ENCODE peak calls at places on chromosomes 1 and 21, in eight cellular contexts. One of them, this sample, is unnamed.
A peak's percentile ranks its signal among the peaks of the same experiment; 100 is the strongest.

GRCh38 chr1:15117671-15118325 is 35.7 kb upstream of the TMEM51 start:
- DNase-seq in tibial artery: no peak
- DNase-seq in adrenal gland: no peak
- DNase-seq in sigmoid colon: no peak
- DNase-seq in CD8-positive, alpha-beta T cell: no peak
- DNase-seq in psoas muscle: no peak
- DNase-seq in heart left ventricle: no peak
- DNase-seq in transverse colon: no peak
- DNase-seq in this sample: no peak

GRCh38 chr21:31580866-31581276 is 78.6 kb upstream of the SOD1 start:
- DNase-seq in sigmoid colon: peak; percentile 70
- DNase-seq in heart left ventricle: peak; percentile 48
- DNase-seq in tibial artery: peak; percentile 76
- DNase-seq in transverse colon: peak; percentile 70
- DNase-seq in psoas muscle: peak; percentile 64
- DNase-seq in CD8-positive, alpha-beta T cell: peak; percentile 68
- DNase-seq in adrenal gland: peak; percentile 68
- DNase-seq in this sample: peak; percentile 92

GRCh38 chr1:231340328-231341013 is 2.4 kb downstream of the SPRTN start:
- DNase-seq in psoas muscle: no peak
- DNase-seq in tibial artery: no peak
- DNase-seq in heart left ventricle: no peak
- DNase-seq in CD8-positive, alpha-beta T cell: no peak
- DNase-seq in transverse colon: no peak
- DNase-seq in adrenal gland: no peak
- DNase-seq in sigmoid colon: no peak
- DNase-seq in this sample: no peak

GRCh38 chr21:18147678-18148077 is 97.0 kb upstream of the CHODL start:
- DNase-seq in transverse colon: no peak
- DNase-seq in adrenal gland: no peak
- DNase-seq in psoas muscle: no peak
- DNase-seq in tibial artery: no peak
- DNase-seq in CD8-positive, alpha-beta T cell: no peak
- DNase-seq in sigmoid colon: no peak
- DNase-seq in heart left ventricle: no peak
- DNase-seq in this sample: no peak

GRCh38 chr1:23460519-23460918 is 23.5 kb downstream of the ASAP3 start:
- DNase-seq in tibial artery: no peak
- DNase-seq in psoas muscle: no peak
- DNase-seq in heart left ventricle: no peak
- DNase-seq in adrenal gland: no peak
- DNase-seq in transverse colon: no peak
- DNase-seq in CD8-positive, alpha-beta T cell: no peak
- DNase-seq in sigmoid colon: no peak
- DNase-seq in this sample: no peak

GRCh38 chr1:5906966-5907365 is 85.3 kb downstream of the NPHP4 start:
- DNase-seq in sigmoid colon: no peak
- DNase-seq in adrenal gland: no peak
- DNase-seq in heart left ventricle: no peak
- DNase-seq in CD8-positive, alpha-beta T cell: no peak
- DNase-seq in tibial artery: peak; percentile 47
- DNase-seq in transverse colon: no peak
- DNase-seq in psoas muscle: no peak
- DNase-seq in this sample: peak; percentile 24

GRCh38 chr1:2300004-2300771 is 72.1 kb downstream of the SKI start:
- DNase-seq in tibial artery: no peak
- DNase-seq in heart left ventricle: no peak
- DNase-seq in psoas muscle: no peak
- DNase-seq in sigmoid colon: no peak
- DNase-seq in CD8-positive, alpha-beta T cell: peak; percentile 62
- DNase-seq in adrenal gland: no peak
- DNase-seq in transverse colon: peak; percentile 75
- DNase-seq in this sample: no peak

GRCh38 chr1:86155807-86156561 is 588 bp downstream of the COL24A1 start:
- DNase-seq in psoas muscle: peak; percentile 51
- DNase-seq in CD8-positive, alpha-beta T cell: no peak
- DNase-seq in transverse colon: peak; percentile 18
- DNase-seq in sigmoid colon: peak; percentile 85
- DNase-seq in tibial artery: no peak
- DNase-seq in adrenal gland: no peak
- DNase-seq in heart left ventricle: peak; percentile 29
- DNase-seq in this sample: peak; percentile 79

GRCh38 chr1:221567859-221568507 is 173.9 kb downstream of the DUSP10 start:
- DNase-seq in sigmoid colon: no peak
- DNase-seq in heart left ventricle: no peak
- DNase-seq in transverse colon: no peak
- DNase-seq in tibial artery: no peak
- DNase-seq in adrenal gland: no peak
- DNase-seq in psoas muscle: no peak
- DNase-seq in CD8-positive, alpha-beta T cell: no peak
- DNase-seq in this sample: no peak

GRCh38 chr1:192476802-192477298 is 98.7 kb upstream of the RGS1 start:
- DNase-seq in sigmoid colon: peak; percentile 78
- DNase-seq in heart left ventricle: peak; percentile 60
- DNase-seq in adrenal gland: no peak
- DNase-seq in transverse colon: no peak
- DNase-seq in tibial artery: peak; percentile 67
- DNase-seq in psoas muscle: no peak
- DNase-seq in CD8-positive, alpha-beta T cell: no peak
- DNase-seq in this sample: no peak

GRCh38 chr1:61183471-61184034 is 101.2 kb downstream of the NFIA start:
- DNase-seq in sigmoid colon: peak; percentile 75
- DNase-seq in transverse colon: peak; percentile 49
- DNase-seq in psoas muscle: no peak
- DNase-seq in heart left ventricle: peak; percentile 42
- DNase-seq in tibial artery: peak; percentile 84
- DNase-seq in adrenal gland: no peak
- DNase-seq in CD8-positive, alpha-beta T cell: no peak
- DNase-seq in this sample: no peak

GRCh38 chr1:30771005-30771404 is 13.4 kb upstream of the LAPTM5 start:
- DNase-seq in sigmoid colon: no peak
- DNase-seq in tibial artery: no peak
- DNase-seq in CD8-positive, alpha-beta T cell: no peak
- DNase-seq in transverse colon: no peak
- DNase-seq in heart left ventricle: no peak
- DNase-seq in psoas muscle: no peak
- DNase-seq in adrenal gland: no peak
- DNase-seq in this sample: no peak

GRCh38 chr21:33403786-33404571 is 766 bp downstream of the IFNGR2 start:
- DNase-seq in transverse colon: peak; percentile 66
- DNase-seq in adrenal gland: peak; percentile 61
- DNase-seq in sigmoid colon: peak; percentile 83
- DNase-seq in CD8-positive, alpha-beta T cell: no peak
- DNase-seq in tibial artery: peak; percentile 80
- DNase-seq in psoas muscle: peak; percentile 79
- DNase-seq in heart left ventricle: peak; percentile 65
- DNase-seq in this sample: peak; percentile 85

GRCh38 chr1:7046314-7046713 is 261.1 kb downstream of the CAMTA1 start:
- DNase-seq in transverse colon: no peak
- DNase-seq in CD8-positive, alpha-beta T cell: no peak
- DNase-seq in adrenal gland: peak; percentile 36
- DNase-seq in sigmoid colon: no peak
- DNase-seq in tibial artery: no peak
- DNase-seq in psoas muscle: no peak
- DNase-seq in heart left ventricle: no peak
- DNase-seq in this sample: peak; percentile 90

GRCh38 chr1:241817956-241818612 is 29.9 kb upstream of the EXO1 start:
- DNase-seq in heart left ventricle: no peak
- DNase-seq in tibial artery: no peak
- DNase-seq in transverse colon: no peak
- DNase-seq in psoas muscle: no peak
- DNase-seq in adrenal gland: no peak
- DNase-seq in CD8-positive, alpha-beta T cell: no peak
- DNase-seq in sigmoid colon: no peak
- DNase-seq in this sample: no peak

GRCh38 chr1:241817331-241817792 is 30.6 kb upstream of the EXO1 start:
- DNase-seq in CD8-positive, alpha-beta T cell: no peak
- DNase-seq in adrenal gland: no peak
- DNase-seq in transverse colon: no peak
- DNase-seq in tibial artery: no peak
- DNase-seq in sigmoid colon: no peak
- DNase-seq in psoas muscle: no peak
- DNase-seq in heart left ventricle: no peak
- DNase-seq in this sample: no peak

GRCh38 chr1:241819340-241819866 is 28.6 kb upstream of the EXO1 start:
- DNase-seq in tibial artery: no peak
- DNase-seq in CD8-positive, alpha-beta T cell: no peak
- DNase-seq in adrenal gland: no peak
- DNase-seq in psoas muscle: no peak
- DNase-seq in transverse colon: no peak
- DNase-seq in sigmoid colon: no peak
- DNase-seq in heart left ventricle: no peak
- DNase-seq in this sample: no peak

GRCh38 chr1:241813768-241814270 is 34.2 kb upstream of the EXO1 start:
- DNase-seq in CD8-positive, alpha-beta T cell: no peak
- DNase-seq in transverse colon: no peak
- DNase-seq in psoas muscle: no peak
- DNase-seq in adrenal gland: no peak
- DNase-seq in heart left ventricle: no peak
- DNase-seq in sigmoid colon: no peak
- DNase-seq in tibial artery: no peak
- DNase-seq in this sample: no peak

GRCh38 chr1:241815957-241816356 is 32.0 kb upstream of the EXO1 start:
- DNase-seq in adrenal gland: no peak
- DNase-seq in psoas muscle: no peak
- DNase-seq in sigmoid colon: no peak
- DNase-seq in CD8-positive, alpha-beta T cell: no peak
- DNase-seq in heart left ventricle: no peak
- DNase-seq in transverse colon: no peak
- DNase-seq in tibial artery: no peak
- DNase-seq in this sample: no peak
- TF ChIP-seq CTCF in adrenal gland: no peak
- TF ChIP-seq CTCF in psoas muscle: no peak
- TF ChIP-seq CTCF in sigmoid colon: no peak
- TF ChIP-seq CTCF in CD8-positive, alpha-beta T cell: no peak
- TF ChIP-seq CTCF in heart left ventricle: no peak
- TF ChIP-seq CTCF in transverse colon: no peak
- TF ChIP-seq CTCF in tibial artery: no peak
- TF ChIP-seq CTCF in this sample: no peak

DNA sequence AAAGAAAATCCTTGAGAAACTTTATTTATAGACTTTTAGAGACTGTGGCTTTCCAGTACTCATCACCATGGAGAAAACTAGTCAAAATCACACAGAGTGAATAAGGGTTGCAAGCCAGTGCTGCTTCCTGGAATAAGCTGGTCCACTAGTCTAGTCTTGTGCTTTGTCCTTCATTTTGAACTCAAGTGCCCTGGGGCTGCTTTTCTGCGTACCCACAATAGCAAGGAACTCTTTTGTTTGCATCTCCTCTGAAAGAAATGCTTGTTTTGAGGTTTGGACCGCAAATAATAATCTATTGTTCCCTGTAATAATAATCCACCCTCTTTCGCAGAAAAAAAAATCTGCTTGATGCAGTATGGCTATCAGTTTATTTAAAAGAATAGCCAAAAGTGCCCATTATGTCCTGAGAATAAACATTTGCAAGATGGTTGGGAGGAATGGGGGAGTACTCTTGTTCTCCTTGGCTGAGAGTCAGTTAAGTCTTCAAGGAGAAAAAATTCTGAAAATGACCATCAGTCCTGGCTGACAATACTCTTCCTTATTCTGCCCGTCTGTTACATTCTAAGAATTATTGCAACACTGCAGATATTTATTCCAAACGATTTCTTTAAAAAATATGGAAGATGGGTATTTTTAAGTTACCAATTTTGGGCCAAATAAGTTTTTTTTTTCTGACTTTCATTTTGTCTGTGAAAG is 41.9 kb downstream of the MPZL1 start:
- DNase-seq in sigmoid colon: no peak
- DNase-seq in transverse colon: no peak
- DNase-seq in psoas muscle: no peak
- DNase-seq in adrenal gland: no peak
- DNase-seq in heart left ventricle: no peak
- DNase-seq in CD8-positive, alpha-beta T cell: no peak
- DNase-seq in tibial artery: no peak
- DNase-seq in this sample: no peak
- H3K27ac ChIP-seq in sigmoid colon: no peak overlapping the region
- H3K27ac ChIP-seq in transverse colon: no peak overlapping the region
- H3K27ac ChIP-seq in psoas muscle: no peak overlapping the region
- H3K27ac ChIP-seq in adrenal gland: no peak overlapping the region
- H3K27ac ChIP-seq in heart left ventricle: no peak overlapping the region
- H3K27ac ChIP-seq in CD8-positive, alpha-beta T cell: no peak overlapping the region
- H3K27ac ChIP-seq in tibial artery: no peak overlapping the region
- H3K27ac ChIP-seq in this sample: peak overlapping the region; percentile 50

GRCh38 chr1:203086992-203087763 is 1.4 kb upstream of the MYOG start:
- DNase-seq in transverse colon: no peak
- DNase-seq in tibial artery: no peak
- DNase-seq in heart left ventricle: no peak
- DNase-seq in adrenal gland: no peak
- DNase-seq in sigmoid colon: no peak
- DNase-seq in CD8-positive, alpha-beta T cell: no peak
- DNase-seq in psoas muscle: no peak
- DNase-seq in this sample: peak; percentile 87

GRCh38 chr1:203082571-203083462 is 3.0 kb downstream of the MYOG start:
- DNase-seq in psoas muscle: no peak
- DNase-seq in transverse colon: no peak
- DNase-seq in sigmoid colon: peak; percentile 29
- DNase-seq in CD8-positive, alpha-beta T cell: no peak
- DNase-seq in adrenal gland: no peak
- DNase-seq in tibial artery: no peak
- DNase-seq in heart left ventricle: no peak
- DNase-seq in this sample: peak; percentile 49

GRCh38 chr1:203085528-203086406 is at the start of gene MYOG:
- DNase-seq in psoas muscle: peak; percentile 68
- DNase-seq in adrenal gland: no peak
- DNase-seq in heart left ventricle: no peak
- DNase-seq in tibial artery: no peak
- DNase-seq in sigmoid colon: peak; percentile 14
- DNase-seq in CD8-positive, alpha-beta T cell: no peak
- DNase-seq in transverse colon: no peak
- DNase-seq in this sample: peak; percentile 51

GRCh38 chr1:203083463-203083921 is 2.3 kb downstream of the MYOG start:
- DNase-seq in tibial artery: no peak
- DNase-seq in adrenal gland: no peak
- DNase-seq in heart left ventricle: no peak
- DNase-seq in transverse colon: no peak
- DNase-seq in CD8-positive, alpha-beta T cell: no peak
- DNase-seq in psoas muscle: no peak
- DNase-seq in sigmoid colon: peak; percentile 61
- DNase-seq in this sample: peak; percentile 47

GRCh38 chr1:203084588-203085527 is 954 bp downstream of the MYOG start:
- DNase-seq in psoas muscle: peak; percentile 87
- DNase-seq in adrenal gland: no peak
- DNase-seq in tibial artery: no peak
- DNase-seq in heart left ventricle: no peak
- DNase-seq in CD8-positive, alpha-beta T cell: no peak
- DNase-seq in sigmoid colon: peak; percentile 56
- DNase-seq in transverse colon: no peak
- DNase-seq in this sample: peak; percentile 92
- TF ChIP-seq CTCF in psoas muscle: peak; percentile 79
- TF ChIP-seq CTCF in adrenal gland: no peak
- TF ChIP-seq CTCF in tibial artery: no peak
- TF ChIP-seq CTCF in heart left ventricle: peak; percentile 20
- TF ChIP-seq CTCF in CD8-positive, alpha-beta T cell: no peak
- TF ChIP-seq CTCF in sigmoid colon: no peak
- TF ChIP-seq CTCF in transverse colon: peak; percentile 20
- TF ChIP-seq CTCF in this sample: peak; percentile 89

DNA sequence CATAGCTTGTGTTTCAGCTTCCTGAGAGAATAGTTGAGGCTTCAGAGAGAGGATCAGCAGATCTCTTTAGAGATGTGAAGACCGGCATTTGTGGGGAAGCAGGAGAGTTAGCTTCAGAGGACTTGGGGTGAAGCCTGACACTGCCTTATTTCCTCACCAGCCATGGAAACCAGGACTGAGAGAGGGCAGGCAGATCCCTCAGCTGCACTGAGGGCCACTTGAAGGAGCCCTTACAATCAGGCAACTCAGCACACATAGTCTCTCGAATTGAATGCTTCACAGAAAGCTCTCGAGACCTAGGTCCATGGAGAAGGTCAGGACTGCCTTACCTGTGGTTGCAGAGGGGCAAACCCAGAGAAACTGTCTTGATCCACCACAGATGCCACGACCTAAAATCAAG is 19.8 kb downstream of the NCF2 start:
- DNase-seq in tibial artery: no peak
- DNase-seq in adrenal gland: no peak
- DNase-seq in sigmoid colon: no peak
- DNase-seq in heart left ventricle: no peak
- DNase-seq in CD8-positive, alpha-beta T cell: no peak
- DNase-seq in psoas muscle: no peak
- DNase-seq in transverse colon: no peak
- DNase-seq in this sample: peak; percentile 41
- H3K27ac ChIP-seq in tibial artery: peak overlapping the region; percentile 11
- H3K27ac ChIP-seq in adrenal gland: no peak overlapping the region
- H3K27ac ChIP-seq in sigmoid colon: peak overlapping the region; percentile 63
- H3K27ac ChIP-seq in heart left ventricle: no peak overlapping the region
- H3K27ac ChIP-seq in CD8-positive, alpha-beta T cell: no peak overlapping the region
- H3K27ac ChIP-seq in psoas muscle: no peak overlapping the region
- H3K27ac ChIP-seq in transverse colon: no peak overlapping the region
- H3K27ac ChIP-seq in this sample: no peak overlapping the region